ENCODE peak calls at places on chromosome 20, in seven cellular contexts. One of them, this sample, is unnamed.

GRCh38 chr20:4502756-4503155 is 219.0 kb upstream of the PRND start:
- DNase-seq in kidney: no peak
- DNase-seq in epithelial cell of esophagus: peak
- DNase-seq in dorsolateral prefrontal cortex: no peak
- DNase-seq in endothelial cell of umbilical vein: no peak
- DNase-seq in fibroblast of the aortic adventitia: no peak
- DNase-seq in nephron progenitor cell: no peak
- DNase-seq in this sample: no peak

GRCh38 chr20:43751167-43752050 is 24.6 kb upstream of the GTSF1L start:
- DNase-seq in kidney: no peak
- DNase-seq in epithelial cell of esophagus: peak
- DNase-seq in dorsolateral prefrontal cortex: no peak
- DNase-seq in endothelial cell of umbilical vein: no peak
- DNase-seq in fibroblast of the aortic adventitia: peak
- DNase-seq in nephron progenitor cell: no peak
- DNase-seq in this sample: peak

GRCh38 chr20:43755390-43755789 is 28.6 kb upstream of the GTSF1L start:
- DNase-seq in kidney: no peak
- DNase-seq in epithelial cell of esophagus: peak
- DNase-seq in dorsolateral prefrontal cortex: no peak
- DNase-seq in endothelial cell of umbilical vein: no peak
- DNase-seq in fibroblast of the aortic adventitia: peak
- DNase-seq in nephron progenitor cell: no peak
- DNase-seq in this sample: no peak

GRCh38 chr20:18299364-18299763 is 11.0 kb downstream of the ZNF133 start:
- DNase-seq in kidney: no peak
- DNase-seq in epithelial cell of esophagus: no peak
- DNase-seq in dorsolateral prefrontal cortex: no peak
- DNase-seq in endothelial cell of umbilical vein: no peak
- DNase-seq in fibroblast of the aortic adventitia: no peak
- DNase-seq in nephron progenitor cell: no peak
- DNase-seq in this sample: no peak

GRCh38 chr20:36116813-36117441 is 37.6 kb upstream of the EPB41L1 start:
- DNase-seq in kidney: no peak
- DNase-seq in epithelial cell of esophagus: peak
- DNase-seq in dorsolateral prefrontal cortex: no peak
- DNase-seq in endothelial cell of umbilical vein: no peak
- DNase-seq in fibroblast of the aortic adventitia: peak
- DNase-seq in nephron progenitor cell: no peak
- DNase-seq in this sample: no peak

GRCh38 chr20:3919352-3919751 is 30.2 kb downstream of the PANK2 start:
- DNase-seq in kidney: no peak
- DNase-seq in epithelial cell of esophagus: no peak
- DNase-seq in dorsolateral prefrontal cortex: no peak
- DNase-seq in endothelial cell of umbilical vein: no peak
- DNase-seq in fibroblast of the aortic adventitia: peak
- DNase-seq in nephron progenitor cell: no peak
- DNase-seq in this sample: no peak

GRCh38 chr20:49388790-49389189 is 93.7 kb downstream of the KCNB1 start:
- DNase-seq in kidney: no peak
- DNase-seq in epithelial cell of esophagus: no peak
- DNase-seq in dorsolateral prefrontal cortex: no peak
- DNase-seq in endothelial cell of umbilical vein: no peak
- DNase-seq in fibroblast of the aortic adventitia: no peak
- DNase-seq in nephron progenitor cell: no peak
- DNase-seq in this sample: no peak

GRCh38 chr20:22339091-22339881 is 245.1 kb downstream of the FOXA2 start:
- DNase-seq in kidney: no peak
- DNase-seq in epithelial cell of esophagus: peak
- DNase-seq in dorsolateral prefrontal cortex: peak
- DNase-seq in endothelial cell of umbilical vein: peak
- DNase-seq in fibroblast of the aortic adventitia: peak
- DNase-seq in nephron progenitor cell: peak
- DNase-seq in this sample: peak

GRCh38 chr20:5848711-5849505 is 98.7 kb downstream of the SHLD1 start:
- DNase-seq in kidney: no peak
- DNase-seq in epithelial cell of esophagus: peak
- DNase-seq in dorsolateral prefrontal cortex: peak
- DNase-seq in endothelial cell of umbilical vein: peak
- DNase-seq in fibroblast of the aortic adventitia: peak
- DNase-seq in nephron progenitor cell: no peak
- DNase-seq in this sample: no peak

GRCh38 chr20:41501376-41501775 is 116.8 kb downstream of the CHD6 start:
- DNase-seq in kidney: no peak
- DNase-seq in epithelial cell of esophagus: no peak
- DNase-seq in dorsolateral prefrontal cortex: no peak
- DNase-seq in endothelial cell of umbilical vein: no peak
- DNase-seq in fibroblast of the aortic adventitia: peak
- DNase-seq in nephron progenitor cell: no peak
- DNase-seq in this sample: no peak

GRCh38 chr20:44153636-44154043 is 33.3 kb downstream of the JPH2 start:
- DNase-seq in kidney: no peak
- DNase-seq in epithelial cell of esophagus: no peak
- DNase-seq in dorsolateral prefrontal cortex: no peak
- DNase-seq in endothelial cell of umbilical vein: no peak
- DNase-seq in fibroblast of the aortic adventitia: peak
- DNase-seq in nephron progenitor cell: no peak
- DNase-seq in this sample: no peak

GRCh38 chr20:49687595-49688567 is 25.8 kb downstream of the B4GALT5 start:
- DNase-seq in kidney: no peak
- DNase-seq in epithelial cell of esophagus: no peak
- DNase-seq in dorsolateral prefrontal cortex: no peak
- DNase-seq in endothelial cell of umbilical vein: no peak
- DNase-seq in fibroblast of the aortic adventitia: no peak
- DNase-seq in nephron progenitor cell: no peak
- DNase-seq in this sample: no peak

GRCh38 chr20:50717312-50717711 is 14.1 kb upstream of the PARD6B start:
- DNase-seq in kidney: no peak
- DNase-seq in epithelial cell of esophagus: no peak
- DNase-seq in dorsolateral prefrontal cortex: no peak
- DNase-seq in endothelial cell of umbilical vein: no peak
- DNase-seq in fibroblast of the aortic adventitia: no peak
- DNase-seq in nephron progenitor cell: no peak
- DNase-seq in this sample: no peak

GRCh38 chr20:58711266-58712051 is 18.9 kb downstream of the NPEPL1 start:
- DNase-seq in kidney: peak
- DNase-seq in epithelial cell of esophagus: no peak
- DNase-seq in dorsolateral prefrontal cortex: no peak
- DNase-seq in endothelial cell of umbilical vein: no peak
- DNase-seq in fibroblast of the aortic adventitia: no peak
- DNase-seq in nephron progenitor cell: no peak
- DNase-seq in this sample: no peak

GRCh38 chr20:46688151-46689081 is 828 bp downstream of the TP53RK start:
- DNase-seq in kidney: no peak
- DNase-seq in epithelial cell of esophagus: peak
- DNase-seq in dorsolateral prefrontal cortex: no peak
- DNase-seq in endothelial cell of umbilical vein: peak
- DNase-seq in fibroblast of the aortic adventitia: peak
- DNase-seq in nephron progenitor cell: no peak
- DNase-seq in this sample: no peak

GRCh38 chr20:44688053-44688625 is 27.0 kb upstream of the CCN5 start:
- DNase-seq in kidney: no peak
- DNase-seq in epithelial cell of esophagus: no peak
- DNase-seq in dorsolateral prefrontal cortex: no peak
- DNase-seq in endothelial cell of umbilical vein: peak
- DNase-seq in fibroblast of the aortic adventitia: no peak
- DNase-seq in nephron progenitor cell: no peak
- DNase-seq in this sample: no peak

GRCh38 chr20:31673943-31674463 is 36.3 kb downstream of the COX4I2 start:
- DNase-seq in kidney: no peak
- DNase-seq in epithelial cell of esophagus: no peak
- DNase-seq in dorsolateral prefrontal cortex: no peak
- DNase-seq in endothelial cell of umbilical vein: no peak
- DNase-seq in fibroblast of the aortic adventitia: no peak
- DNase-seq in nephron progenitor cell: no peak
- DNase-seq in this sample: no peak

GRCh38 chr20:50425076-50425475 is 85.1 kb upstream of the PTPN1 start:
- DNase-seq in kidney: no peak
- DNase-seq in epithelial cell of esophagus: peak
- DNase-seq in dorsolateral prefrontal cortex: no peak
- DNase-seq in endothelial cell of umbilical vein: no peak
- DNase-seq in fibroblast of the aortic adventitia: no peak
- DNase-seq in nephron progenitor cell: no peak
- DNase-seq in this sample: no peak

GRCh38 chr20:38126146-38126912 is 38.7 kb downstream of the TGM2 start:
- DNase-seq in kidney: peak
- DNase-seq in epithelial cell of esophagus: no peak
- DNase-seq in dorsolateral prefrontal cortex: no peak
- DNase-seq in endothelial cell of umbilical vein: no peak
- DNase-seq in fibroblast of the aortic adventitia: peak
- DNase-seq in nephron progenitor cell: no peak
- DNase-seq in this sample: no peak

GRCh38 chr20:41200446-41201202 is 63.3 kb downstream of the PLCG1 start:
- DNase-seq in kidney: no peak
- DNase-seq in epithelial cell of esophagus: no peak
- DNase-seq in dorsolateral prefrontal cortex: no peak
- DNase-seq in endothelial cell of umbilical vein: peak
- DNase-seq in fibroblast of the aortic adventitia: peak
- DNase-seq in nephron progenitor cell: no peak
- DNase-seq in this sample: no peak

GRCh38 chr20:59356662-59357061 is 56.3 kb downstream of the EDN3 start:
- DNase-seq in kidney: no peak
- DNase-seq in epithelial cell of esophagus: no peak
- DNase-seq in dorsolateral prefrontal cortex: no peak
- DNase-seq in endothelial cell of umbilical vein: no peak
- DNase-seq in fibroblast of the aortic adventitia: no peak
- DNase-seq in nephron progenitor cell: no peak
- DNase-seq in this sample: no peak

GRCh38 chr20:9551808-9552550 is 37.6 kb downstream of the LAMP5 start:
- DNase-seq in kidney: no peak
- DNase-seq in epithelial cell of esophagus: peak
- DNase-seq in dorsolateral prefrontal cortex: no peak
- DNase-seq in endothelial cell of umbilical vein: no peak
- DNase-seq in fibroblast of the aortic adventitia: no peak
- DNase-seq in nephron progenitor cell: no peak
- DNase-seq in this sample: no peak

GRCh38 chr20:14573676-14574075 is 236.3 kb upstream of the FLRT3 start:
- DNase-seq in kidney: no peak
- DNase-seq in epithelial cell of esophagus: no peak
- DNase-seq in dorsolateral prefrontal cortex: no peak
- DNase-seq in endothelial cell of umbilical vein: no peak
- DNase-seq in fibroblast of the aortic adventitia: no peak
- DNase-seq in nephron progenitor cell: no peak
- DNase-seq in this sample: no peak

GRCh38 chr20:49870261-49870660 is 45.1 kb downstream of the SPATA2 start:
- DNase-seq in kidney: no peak
- DNase-seq in epithelial cell of esophagus: no peak
- DNase-seq in dorsolateral prefrontal cortex: no peak
- DNase-seq in endothelial cell of umbilical vein: no peak
- DNase-seq in fibroblast of the aortic adventitia: no peak
- DNase-seq in nephron progenitor cell: no peak
- DNase-seq in this sample: no peak

GRCh38 chr20:45209924-45210323 is 3.1 kb downstream of the SEMG1 start:
- DNase-seq in kidney: no peak
- DNase-seq in epithelial cell of esophagus: no peak
- DNase-seq in dorsolateral prefrontal cortex: no peak
- DNase-seq in endothelial cell of umbilical vein: no peak
- DNase-seq in fibroblast of the aortic adventitia: no peak
- DNase-seq in nephron progenitor cell: no peak
- DNase-seq in this sample: no peak

GRCh38 chr20:18046535-18046934 is 11.2 kb downstream of the OVOL2 start:
- DNase-seq in kidney: no peak
- DNase-seq in epithelial cell of esophagus: no peak
- DNase-seq in dorsolateral prefrontal cortex: no peak
- DNase-seq in endothelial cell of umbilical vein: no peak
- DNase-seq in fibroblast of the aortic adventitia: no peak
- DNase-seq in nephron progenitor cell: no peak
- DNase-seq in this sample: no peak

GRCh38 chr20:1448081-1448627 is 18.5 kb downstream of the NSFL1C start:
- DNase-seq in kidney: no peak
- DNase-seq in epithelial cell of esophagus: no peak
- DNase-seq in dorsolateral prefrontal cortex: no peak
- DNase-seq in endothelial cell of umbilical vein: no peak
- DNase-seq in fibroblast of the aortic adventitia: no peak
- DNase-seq in nephron progenitor cell: no peak
- DNase-seq in this sample: no peak

GRCh38 chr20:24146231-24146634 is 157.7 kb upstream of the GGTLC1 start:
- DNase-seq in kidney: no peak
- DNase-seq in epithelial cell of esophagus: peak
- DNase-seq in dorsolateral prefrontal cortex: no peak
- DNase-seq in endothelial cell of umbilical vein: no peak
- DNase-seq in fibroblast of the aortic adventitia: peak
- DNase-seq in nephron progenitor cell: no peak
- DNase-seq in this sample: no peak
- TF ChIP-seq CTCF in kidney: no peak
- TF ChIP-seq CTCF in epithelial cell of esophagus: no peak
- TF ChIP-seq CTCF in dorsolateral prefrontal cortex: no peak
- TF ChIP-seq CTCF in endothelial cell of umbilical vein: no peak
- TF ChIP-seq CTCF in fibroblast of the aortic adventitia: no peak
- TF ChIP-seq CTCF in nephron progenitor cell: no peak
- TF ChIP-seq CTCF in this sample: no peak

GRCh38 chr20:34473262-34473883 is 42.8 kb upstream of the DYNLRB1 start:
- DNase-seq in kidney: no peak
- DNase-seq in epithelial cell of esophagus: peak
- DNase-seq in dorsolateral prefrontal cortex: no peak
- DNase-seq in endothelial cell of umbilical vein: peak
- DNase-seq in fibroblast of the aortic adventitia: peak
- DNase-seq in nephron progenitor cell: peak
- DNase-seq in this sample: peak
- TF ChIP-seq CTCF in kidney: no peak
- TF ChIP-seq CTCF in epithelial cell of esophagus: peak
- TF ChIP-seq CTCF in dorsolateral prefrontal cortex: peak
- TF ChIP-seq CTCF in endothelial cell of umbilical vein: peak
- TF ChIP-seq CTCF in fibroblast of the aortic adventitia: peak
- TF ChIP-seq CTCF in nephron progenitor cell: peak
- TF ChIP-seq CTCF in this sample: peak

DNA sequence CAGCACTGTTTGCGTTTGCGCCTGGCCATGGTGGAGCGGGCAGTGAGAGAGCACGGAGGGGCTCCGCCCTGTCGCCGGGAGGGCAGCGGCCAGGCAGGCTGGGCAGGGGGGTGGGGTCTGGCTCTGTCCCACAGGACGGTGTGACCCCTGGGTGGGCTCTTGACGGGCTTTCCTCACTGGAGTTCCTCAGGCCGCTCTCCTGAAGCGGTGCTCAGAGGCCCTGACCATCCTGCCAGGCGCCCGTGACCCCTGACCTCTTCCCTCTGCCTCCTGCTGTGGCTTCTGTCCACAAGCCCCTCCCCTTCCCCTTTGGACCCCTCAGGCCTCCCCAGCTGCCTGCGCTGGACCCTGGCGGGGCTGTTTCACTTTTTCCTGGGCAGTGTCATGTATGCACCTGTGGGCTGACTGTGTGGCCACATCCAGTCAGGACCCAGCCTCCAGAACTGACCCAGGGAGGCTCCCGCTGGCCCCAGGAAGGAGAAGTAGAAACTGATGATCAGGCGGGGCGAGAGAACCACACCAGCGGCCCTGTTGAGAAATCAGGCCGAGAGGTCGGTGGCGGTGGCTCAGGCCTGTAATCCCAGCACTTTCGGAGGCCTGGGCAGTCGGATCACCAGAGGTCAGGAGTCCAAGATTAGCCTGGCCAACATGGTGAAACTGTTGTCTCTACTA is 1.2 kb downstream of the OGFR start:
- DNase-seq in kidney: no peak
- DNase-seq in epithelial cell of esophagus: no peak
- DNase-seq in dorsolateral prefrontal cortex: no peak
- DNase-seq in endothelial cell of umbilical vein: no peak
- DNase-seq in fibroblast of the aortic adventitia: no peak
- DNase-seq in nephron progenitor cell: peak
- DNase-seq in this sample: no peak
- TF ChIP-seq CTCF in kidney: no peak
- TF ChIP-seq CTCF in epithelial cell of esophagus: no peak
- TF ChIP-seq CTCF in dorsolateral prefrontal cortex: no peak
- TF ChIP-seq CTCF in endothelial cell of umbilical vein: no peak
- TF ChIP-seq CTCF in fibroblast of the aortic adventitia: no peak
- TF ChIP-seq CTCF in nephron progenitor cell: no peak
- TF ChIP-seq CTCF in this sample: no peak

GRCh38 chr20:32957451-32957850 is 46.8 kb downstream of the SUN5 start:
- DNase-seq in kidney: no peak
- DNase-seq in epithelial cell of esophagus: no peak
- DNase-seq in dorsolateral prefrontal cortex: no peak
- DNase-seq in endothelial cell of umbilical vein: no peak
- DNase-seq in fibroblast of the aortic adventitia: no peak
- DNase-seq in nephron progenitor cell: no peak
- DNase-seq in this sample: no peak
- TF ChIP-seq CTCF in kidney: no peak
- TF ChIP-seq CTCF in epithelial cell of esophagus: no peak
- TF ChIP-seq CTCF in dorsolateral prefrontal cortex: no peak
- TF ChIP-seq CTCF in endothelial cell of umbilical vein: no peak
- TF ChIP-seq CTCF in fibroblast of the aortic adventitia: no peak
- TF ChIP-seq CTCF in nephron progenitor cell: no peak
- TF ChIP-seq CTCF in this sample: no peak